ENCODE peak calls at places on chromosome 13, in eight cellular contexts. O is IMR-90, W is psoas muscle, L is keratinocyte, U is foreskin keratinocyte, I is GM23248, N is tibial nerve, P is AG04450. H is an unnamed sample.

GRCh38 chr13:48319458-48320395 is 16.2 kb downstream of the RB1 start:
- DNase-seq in O (no peak), W (no peak), L (no peak), U (no peak), I (no peak), N (no peak), P (no peak), H (no peak)

GRCh38 chr13:45374917-45375316 is 33.9 kb upstream of the TPT1 start:
- DNase-seq in O (peak), W (no peak), L (no peak), U (no peak), I (peak), N (no peak), P (no peak), H (no peak)

GRCh38 chr13:114099191-114099590 is 33.2 kb downstream of the RASA3 start:
- DNase-seq in O (peak), W (peak), L (no peak), U (no peak), I (peak), N (peak), P (peak), H (no peak)

GRCh38 chr13:113000575-113000974 is 31.6 kb downstream of the MCF2L start:
- DNase-seq in O (no peak), W (no peak), L (no peak), U (no peak), I (no peak), N (no peak), P (no peak), H (no peak)

GRCh38 chr13:113991191-113991669 is 17.4 kb upstream of the C13orf46 start:
- DNase-seq in O (no peak), W (peak), L (no peak), U (no peak), I (no peak), N (no peak), P (no peak), H (no peak)

GRCh38 chr13:40562975-40563349 is 103.5 kb downstream of the FOXO1 start:
- DNase-seq in O (no peak), W (peak), L (no peak), U (no peak), I (no peak), N (no peak), P (no peak), H (no peak)

GRCh38 chr13:42814868-42815267 is 33.5 kb downstream of the FAM216B start:
- DNase-seq in O (peak), W (no peak), L (no peak), U (peak), I (peak), N (no peak), P (peak), H (peak)

GRCh38 chr13:20415288-20415644 is 110.4 kb downstream of the CRYL1 start:
- DNase-seq in O (no peak), W (no peak), L (no peak), U (no peak), I (no peak), N (no peak), P (no peak), H (no peak)

GRCh38 chr13:112768795-112769411 is 79.1 kb downstream of the ATP11A start:
- DNase-seq in O (no peak), W (peak), L (no peak), U (no peak), I (no peak), N (no peak), P (no peak), H (no peak)

GRCh38 chr13:43730642-43731041 is 56.1 kb downstream of the ENOX1 start:
- DNase-seq in O (peak), W (peak), L (no peak), U (peak), I (peak), N (no peak), P (peak), H (no peak)

DNA sequence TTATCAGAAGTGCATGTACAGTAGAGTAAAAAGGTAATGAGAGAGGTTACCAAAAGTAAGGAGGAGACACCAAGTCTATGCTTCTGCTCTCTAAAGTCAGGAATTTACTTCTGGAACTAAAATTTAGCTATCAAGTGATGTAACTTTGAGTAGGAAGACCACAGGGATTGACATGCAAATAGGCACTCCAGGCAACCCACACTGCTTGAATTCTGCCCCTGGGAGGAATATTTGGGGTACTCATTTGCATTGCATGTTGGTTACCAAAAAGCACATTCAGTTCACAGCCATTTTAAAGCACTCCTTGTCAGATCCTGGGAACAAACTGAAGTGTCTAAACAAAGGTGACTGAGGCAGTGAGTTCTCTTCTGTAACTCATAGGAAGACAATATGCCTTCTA is 126.0 kb upstream of the NBEA start:
- DNase-seq in O (no peak), W (no peak), L (no peak), U (no peak), I (no peak), N (no peak), P (no peak), H (no peak)
- H3K27ac ChIP-seq in O (no peak), W (no peak), L (no peak), U (no peak), I (no peak), N (no peak), P (no peak), H (no peak)

DNA sequence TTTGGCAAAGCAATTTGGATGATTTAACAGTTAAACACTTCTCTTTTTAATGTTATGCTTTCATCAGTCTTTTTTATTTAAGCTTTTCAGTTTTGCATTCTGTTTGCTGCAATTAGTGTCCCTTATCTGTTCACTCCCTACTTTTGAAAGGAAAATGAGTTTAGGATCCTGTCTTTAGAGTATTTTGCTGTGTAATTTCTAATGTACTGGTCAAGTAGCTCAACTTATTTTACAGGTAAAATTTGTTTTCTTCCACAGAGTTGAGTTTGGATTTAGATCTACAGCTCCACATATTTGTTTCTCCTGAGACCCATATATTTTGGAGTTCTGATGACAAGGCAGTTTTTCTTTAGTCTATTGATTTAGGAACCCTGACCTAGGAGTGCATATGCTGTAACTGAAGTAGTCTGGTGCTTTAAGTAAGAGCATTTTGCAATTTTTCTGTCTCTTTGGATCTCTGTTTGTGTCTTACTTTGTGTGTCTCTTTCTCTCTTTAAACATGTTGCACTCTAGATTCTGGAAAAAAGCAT is 19.4 kb upstream of the SPRY2 start:
- DNase-seq in O (no peak), W (no peak), L (no peak), U (no peak), I (no peak), N (no peak), P (no peak), H (no peak)
- H3K27ac ChIP-seq in O (no peak), W (no peak), L (no peak), U (no peak), I (no peak), N (no peak), P (no peak), H (no peak)

GRCh38 chr13:27508802-27509201 is 58.4 kb upstream of the MTIF3 start:
- DNase-seq in O (no peak), W (no peak), L (no peak), U (no peak), I (no peak), N (no peak), P (no peak), H (no peak)

GRCh38 chr13:27504126-27504525 is 53.8 kb upstream of the MTIF3 start:
- DNase-seq in O (no peak), W (no peak), L (no peak), U (no peak), I (no peak), N (no peak), P (no peak), H (no peak)

GRCh38 chr13:27500806-27501534 is 50.6 kb upstream of the MTIF3 start:
- DNase-seq in O (no peak), W (no peak), L (no peak), U (no peak), I (no peak), N (no peak), P (no peak), H (no peak)

GRCh38 chr13:27505792-27506191 is 55.4 kb upstream of the MTIF3 start:
- DNase-seq in O (no peak), W (no peak), L (no peak), U (no peak), I (no peak), N (no peak), P (no peak), H (no peak)

GRCh38 chr13:27504541-27504940 is 54.2 kb upstream of the MTIF3 start:
- DNase-seq in O (no peak), W (no peak), L (no peak), U (no peak), I (no peak), N (no peak), P (no peak), H (no peak)
- H3K27ac ChIP-seq in O (no peak), W (no peak), L (no peak), U (no peak), I (no peak), N (no peak), P (no peak), H (no peak)

DNA sequence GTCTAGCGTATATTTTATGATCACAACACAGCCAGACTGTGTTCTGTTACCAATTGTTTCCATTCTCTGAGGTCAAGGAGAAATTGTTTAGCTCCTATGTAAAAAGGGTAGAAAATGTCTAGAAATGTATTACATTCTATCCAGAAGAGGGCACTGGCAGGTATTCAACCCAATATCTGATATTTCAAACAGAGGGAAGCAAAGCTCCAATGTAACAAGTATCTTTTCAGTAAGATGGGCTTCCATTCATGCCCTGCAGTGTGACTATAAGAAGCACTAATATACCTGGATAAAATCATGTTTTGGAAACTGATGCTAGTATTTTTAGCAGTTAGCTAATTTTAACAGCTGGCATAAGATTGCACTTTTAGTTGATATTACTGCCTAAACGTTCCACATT is 312.7 kb downstream of the FGF14 start:
- DNase-seq in O (no peak), W (no peak), L (no peak), U (no peak), I (peak), N (no peak), P (no peak), H (no peak)
- H3K27ac ChIP-seq in O (no peak), W (peak), L (no peak), U (no peak), I (no peak), N (no peak), P (no peak), H (no peak)

DNA sequence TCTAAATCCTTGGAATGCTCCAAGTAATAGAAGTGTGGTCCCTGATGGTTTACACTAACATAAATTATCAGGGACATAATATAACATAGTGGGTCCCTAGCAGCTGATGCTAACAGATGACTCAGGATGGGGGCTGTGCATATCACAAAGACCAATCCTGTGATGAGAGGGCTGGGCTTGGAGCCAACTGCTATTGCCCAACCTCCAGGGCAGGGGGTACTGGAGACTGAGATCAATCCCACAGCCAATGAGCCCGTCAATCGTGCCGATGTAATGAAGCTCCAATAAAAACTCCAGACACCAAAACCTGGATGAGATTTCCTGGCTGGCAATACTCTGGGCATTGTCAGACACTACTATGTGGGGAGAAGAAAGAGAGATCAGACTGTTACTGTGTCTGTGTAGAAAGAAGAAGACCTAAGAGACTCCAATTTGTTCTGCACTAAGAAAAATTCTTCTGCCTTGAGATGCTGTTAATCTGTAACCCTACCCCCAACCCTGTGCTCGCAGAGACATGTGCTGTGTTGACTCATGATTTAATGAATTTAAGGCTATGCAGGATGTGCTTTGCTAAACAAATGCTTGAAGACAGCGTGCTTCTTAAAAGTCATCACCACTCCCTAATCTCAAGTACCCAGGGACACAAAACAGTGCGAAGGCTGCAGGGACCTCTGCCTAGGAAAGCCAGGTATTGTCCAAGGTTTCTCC is 33.4 kb downstream of the ABCC4 start:
- DNase-seq in O (peak), W (no peak), L (peak), U (peak), I (peak), N (no peak), P (peak), H (peak)
- H3K27ac ChIP-seq in O (peak), W (peak), L (peak), U (peak), I (peak), N (no peak), P (peak), H (peak)

GRCh38 chr13:105638446-105638845 is 897.0 kb downstream of the EFNB2 start:
- DNase-seq in O (peak), W (no peak), L (no peak), U (peak), I (no peak), N (no peak), P (no peak), H (no peak)

GRCh38 chr13:105643966-105644365 is 891.5 kb downstream of the EFNB2 start:
- DNase-seq in O (no peak), W (no peak), L (no peak), U (no peak), I (no peak), N (no peak), P (no peak), H (no peak)

DNA sequence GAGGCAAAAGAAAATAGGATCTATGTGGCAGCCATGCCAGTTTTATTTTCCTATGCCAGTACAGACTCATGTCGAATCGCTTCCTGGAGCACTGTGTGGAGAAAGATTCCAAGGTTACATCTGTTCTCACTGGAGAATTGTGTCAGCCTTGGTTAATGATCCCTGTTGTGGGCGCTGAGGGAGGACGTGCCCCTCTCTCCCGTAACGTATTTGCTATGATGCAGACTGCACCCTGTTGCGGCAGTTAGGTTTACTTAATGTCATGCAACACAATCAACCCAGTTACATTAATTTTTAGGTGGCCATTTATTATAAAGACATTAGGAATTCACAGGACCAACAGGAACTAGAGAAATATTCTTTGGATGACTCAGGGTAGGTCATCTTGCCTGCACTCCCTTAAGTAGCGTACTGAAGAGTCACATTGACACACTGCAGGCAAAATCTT is 892.9 kb downstream of the EFNB2 start:
- DNase-seq in O (peak), W (no peak), L (no peak), U (no peak), I (no peak), N (no peak), P (no peak), H (no peak)
- H3K27ac ChIP-seq in O (no peak), W (no peak), L (no peak), U (no peak), I (no peak), N (no peak), P (no peak), H (no peak)

GRCh38 chr13:33169273-33169980 is 116.1 kb downstream of the STARD13 start:
- DNase-seq in O (peak), W (no peak), L (peak), U (peak), I (peak), N (no peak), P (peak), H (peak)
- H3K27ac ChIP-seq in O (peak), W (no peak), L (peak), U (peak), I (peak), N (peak), P (peak), H (peak)

DNA sequence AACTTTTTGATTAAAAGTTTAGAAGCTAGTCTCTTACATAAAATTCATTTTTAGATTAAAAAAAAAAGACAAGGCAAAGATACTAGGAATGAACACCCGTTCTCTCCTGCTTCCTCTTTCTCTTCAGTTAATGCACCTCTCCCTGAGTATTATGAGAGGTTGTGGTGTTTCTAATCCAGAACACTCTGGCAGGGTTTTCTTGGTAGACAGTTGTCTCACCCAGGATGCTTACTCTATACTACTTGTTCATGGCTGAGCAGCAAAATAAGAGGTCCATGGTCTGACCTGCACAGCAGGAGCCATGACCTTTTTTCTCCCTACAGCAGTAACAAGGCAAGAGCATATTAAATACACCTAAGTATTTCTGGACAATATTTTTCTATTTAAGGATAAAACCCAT is 62.0 kb downstream of the MICU2 start:
- DNase-seq in O (no peak), W (no peak), L (no peak), U (no peak), I (no peak), N (no peak), P (no peak), H (no peak)
- H3K27ac ChIP-seq in O (no peak), W (no peak), L (no peak), U (no peak), I (no peak), N (no peak), P (no peak), H (no peak)

GRCh38 chr13:37198629-37199028 is 93.2 kb upstream of the CSNK1A1L start:
- DNase-seq in O (no peak), W (no peak), L (no peak), U (no peak), I (peak), N (no peak), P (no peak), H (no peak)

GRCh38 chr13:37202264-37202663 is 96.8 kb upstream of the CSNK1A1L start:
- DNase-seq in O (peak), W (no peak), L (no peak), U (no peak), I (peak), N (no peak), P (peak), H (no peak)

DNA sequence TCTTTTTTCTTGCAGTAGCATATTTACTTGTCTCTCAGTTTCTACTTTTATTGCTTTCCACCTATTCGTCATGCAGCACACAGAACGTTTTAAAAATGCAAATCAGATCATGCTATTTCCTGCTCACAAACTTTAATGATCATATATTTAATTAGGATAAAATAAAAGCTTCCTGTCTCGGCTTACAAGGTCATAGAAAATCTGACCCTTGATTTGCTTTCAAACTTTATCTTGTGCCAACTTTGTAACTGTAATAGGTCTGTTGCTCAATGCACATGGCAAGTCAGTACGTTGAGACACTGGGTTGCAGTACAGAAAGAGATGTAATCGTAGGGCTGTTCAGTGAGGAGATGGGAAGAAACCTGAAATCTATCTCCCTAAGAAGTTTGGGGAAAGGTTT is 95.6 kb upstream of the CSNK1A1L start:
- DNase-seq in O (no peak), W (no peak), L (no peak), U (no peak), I (no peak), N (no peak), P (no peak), H (no peak)
- H3K27ac ChIP-seq in O (no peak), W (no peak), L (no peak), U (no peak), I (no peak), N (no peak), P (no peak), H (no peak)

DNA sequence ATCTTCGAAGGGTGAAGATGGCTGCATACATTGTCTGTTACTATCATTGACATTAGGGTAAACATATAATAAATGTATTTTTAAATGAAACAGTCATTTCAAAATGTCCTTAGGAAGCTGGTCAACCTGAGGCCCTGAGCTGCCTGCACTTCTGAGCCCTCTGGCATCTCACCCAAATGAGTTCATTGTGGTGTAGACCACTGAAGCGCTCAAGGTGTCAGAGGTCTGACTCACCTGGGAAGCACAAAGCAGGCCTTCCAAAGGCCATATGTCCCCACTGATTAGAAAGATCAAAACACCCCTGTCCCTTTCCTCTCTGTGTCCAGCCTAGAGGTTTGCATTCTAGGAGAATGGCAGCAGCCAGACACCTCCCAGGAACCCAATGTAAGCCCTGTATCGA is 59.6 kb downstream of the COL4A2 start:
- DNase-seq in O (no peak), W (no peak), L (no peak), U (no peak), I (no peak), N (no peak), P (no peak), H (no peak)
- H3K27ac ChIP-seq in O (no peak), W (no peak), L (no peak), U (no peak), I (no peak), N (no peak), P (no peak), H (no peak)